ENCODE peak calls at places on chromosomes 4 and X, in five cellular contexts. K, I, T, F and W are unnamed samples.

GRCh38 chr4:96879527-96879926 is 1039.6 kb downstream of the PDHA2 start:
- DNase-seq in K (no peak), I (no peak), T (no peak), F (no peak), W (no peak)

GRCh38 chrX:131802836-131803626 is 220.1 kb upstream of the STK26 start:
- DNase-seq in K (peak; percentile 52), I (peak; percentile 71), T (peak; percentile 49), F (peak; percentile 38), W (peak; percentile 68)

GRCh38 chr4:125693233-125693632 is 378.5 kb downstream of the FAT4 start:
- DNase-seq in K (no peak), I (no peak), T (no peak), F (no peak), W (no peak)

GRCh38 chr4:155629183-155629825 is 37.3 kb upstream of the GUCY1A1 start:
- DNase-seq in K (peak; percentile 59), I (no peak), T (no peak), F (no peak), W (no peak)

GRCh38 chr4:183329954-183330742 is 7.9 kb upstream of the CLDN24 start:
- DNase-seq in K (no peak), I (no peak), T (no peak), F (no peak), W (no peak)

GRCh38 chr4:81207793-81208192 is 7.2 kb downstream of the PRKG2 start:
- DNase-seq in K (peak; percentile 89), I (no peak), T (no peak), F (no peak), W (no peak)

GRCh38 chr4:93764647-93765246 is 63.8 kb upstream of the ATOH1 start:
- DNase-seq in K (peak; percentile 44), I (peak; percentile 33), T (peak; percentile 15), F (peak; percentile 24), W (no peak)

GRCh38 chr4:166257276-166257675 is 384.2 kb downstream of the TLL1 start:
- DNase-seq in K (no peak), I (no peak), T (no peak), F (no peak), W (no peak)

GRCh38 chr4:99722006-99722405 is 64.4 kb upstream of the C4orf54 start:
- DNase-seq in K (no peak), I (no peak), T (no peak), F (no peak), W (no peak)

GRCh38 chr4:45131020-45131419 is 404.7 kb upstream of the GNPDA2 start:
- DNase-seq in K (no peak), I (no peak), T (no peak), F (no peak), W (no peak)

GRCh38 chr4:183556947-183557346 is 52.1 kb downstream of the ING2 start:
- DNase-seq in K (no peak), I (no peak), T (no peak), F (no peak), W (no peak)

GRCh38 chr4:79652232-79652631 is 244.2 kb upstream of the GK2 start:
- DNase-seq in K (peak; percentile 82), I (no peak), T (no peak), F (no peak), W (no peak)

GRCh38 chrX:48802089-48802812 is 384 bp downstream of the HDAC6 start:
- DNase-seq in K (peak; percentile 60), I (peak; percentile 72), T (peak; percentile 86), F (peak; percentile 74), W (peak; percentile 40)

GRCh38 chr4:25345880-25346279 is 31.2 kb upstream of the ANAPC4 start:
- DNase-seq in K (no peak), I (no peak), T (no peak), F (no peak), W (no peak)

GRCh38 chr4:53306729-53307128 is 59.1 kb downstream of the SCFD2 start:
- DNase-seq in K (peak; percentile 45), I (peak; percentile 33), T (no peak), F (no peak), W (no peak)

GRCh38 chr4:154781126-154781982 is at the start of gene RBM46:
- DNase-seq in K (no peak), I (peak; percentile 26), T (no peak), F (no peak), W (no peak)

GRCh38 chr4:57370691-57371090 is 260.5 kb upstream of the IGFBP7 start:
- DNase-seq in K (no peak), I (no peak), T (no peak), F (no peak), W (no peak)

GRCh38 chr4:182261651-182262223 is 18.5 kb downstream of the TENM3 start:
- DNase-seq in K (no peak), I (no peak), T (no peak), F (no peak), W (no peak)

GRCh38 chr4:142474398-142475087 is 371.6 kb downstream of the INPP4B start:
- DNase-seq in K (peak; percentile 9), I (no peak), T (peak; percentile 2), F (no peak), W (no peak)

GRCh38 chr4:15996773-15997172 is 33.8 kb upstream of the FGFBP2 start:
- DNase-seq in K (peak; percentile 13), I (no peak), T (no peak), F (no peak), W (no peak)

GRCh38 chr4:3779509-3779908 is 13.3 kb downstream of the ADRA2C start:
- DNase-seq in K (no peak), I (no peak), T (no peak), F (no peak), W (no peak)

GRCh38 chr4:617644-618330 is 7.6 kb upstream of the PDE6B start:
- DNase-seq in K (no peak), I (no peak), T (no peak), F (no peak), W (no peak)

GRCh38 chr4:17773125-17773698 is 8.2 kb downstream of the FAM184B start:
- DNase-seq in K (no peak), I (no peak), T (no peak), F (no peak), W (no peak)

GRCh38 chr4:119025916-119026661 is 109.5 kb upstream of the MYOZ2 start:
- DNase-seq in K (peak; percentile 93), I (no peak), T (peak; percentile 38), F (no peak), W (no peak)

GRCh38 chr4:6301732-6302442 is 32.2 kb downstream of the WFS1 start:
- DNase-seq in K (no peak), I (no peak), T (no peak), F (no peak), W (no peak)

GRCh38 chr4:24650849-24651248 is 66.5 kb upstream of the DHX15 start:
- DNase-seq in K (no peak), I (no peak), T (no peak), F (no peak), W (no peak)

GRCh38 chrX:40866878-40867277 is 131.5 kb upstream of the MED14 start:
- DNase-seq in K (no peak), I (no peak), T (no peak), F (no peak), W (no peak)
- TF ChIP-seq RCOR1 in K (no peak), I (no peak), T (no peak), F (no peak), W (no peak)

GRCh38 chrX:70498129-70498528 is 53.5 kb downstream of the DLG3 start:
- DNase-seq in K (no peak), I (no peak), T (no peak), F (no peak), W (no peak)
- TF ChIP-seq RCOR1 in K (no peak), I (no peak), T (no peak), F (no peak), W (no peak)

GRCh38 chr4:78379040-78379439 is 172.5 kb upstream of the ANXA3 start:
- DNase-seq in K (no peak), I (no peak), T (no peak), F (no peak), W (no peak)
- TF ChIP-seq RCOR1 in K (no peak), I (no peak), T (no peak), F (no peak), W (no peak)

GRCh38 chrX:3195845-3196244 is 150.6 kb downstream of the MXRA5 start:
- DNase-seq in K (no peak), I (no peak), T (no peak), F (no peak), W (no peak)
- TF ChIP-seq RCOR1 in K (no peak), I (no peak), T (no peak), F (no peak), W (no peak)

DNA sequence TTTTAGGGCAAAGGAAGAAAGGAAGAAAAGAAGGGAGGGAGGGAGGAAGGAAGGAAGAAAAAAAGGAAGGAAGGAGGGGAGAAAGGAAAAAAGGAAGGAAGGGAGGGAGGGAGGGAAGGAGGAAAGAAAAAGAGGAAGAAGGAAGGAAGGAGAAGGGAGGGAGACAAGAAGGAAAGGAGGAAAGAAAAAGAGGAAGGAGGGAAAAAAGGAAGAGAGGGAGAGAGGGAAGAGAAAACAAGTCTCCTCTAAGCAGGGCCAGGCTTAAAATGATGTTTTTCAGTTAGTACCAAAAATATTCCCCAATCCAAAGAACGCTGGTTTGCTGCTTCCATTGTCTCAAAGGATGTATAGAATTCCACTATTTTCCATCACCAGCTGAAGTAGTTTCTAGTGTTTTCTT is 2.0 kb downstream of the TIGD4 start:
- DNase-seq in K (no peak), I (no peak), T (no peak), F (no peak), W (no peak)
- TF ChIP-seq RCOR1 in K (no peak), I (no peak), T (no peak), F (no peak), W (no peak)

GRCh38 chr4:87465739-87466366 is 43.5 kb downstream of the NUDT9 start:
- DNase-seq in K (peak; percentile 69), I (peak; percentile 41), T (peak; percentile 6), F (peak; percentile 18), W (peak; percentile 9)
- TF ChIP-seq RCOR1 in K (no peak), I (no peak), T (no peak), F (no peak), W (no peak)

GRCh38 chr4:152281822-152282221 is 254.1 kb downstream of the FBXW7 start:
- DNase-seq in K (no peak), I (no peak), T (no peak), F (no peak), W (no peak)

GRCh38 chr4:152278172-152278504 is 257.8 kb downstream of the FBXW7 start:
- DNase-seq in K (no peak), I (no peak), T (no peak), F (no peak), W (peak; percentile 11)

GRCh38 chr4:152283806-152284470 is 252.0 kb downstream of the FBXW7 start:
- DNase-seq in K (no peak), I (no peak), T (no peak), F (no peak), W (no peak)

GRCh38 chr4:152278505-152279301 is 257.2 kb downstream of the FBXW7 start:
- DNase-seq in K (no peak), I (no peak), T (no peak), F (no peak), W (peak; percentile 71)

GRCh38 chr4:152281211-152281610 is 254.7 kb downstream of the FBXW7 start:
- DNase-seq in K (no peak), I (no peak), T (no peak), F (no peak), W (no peak)
- TF ChIP-seq RCOR1 in K (no peak), I (no peak), T (no peak), F (no peak), W (no peak)

DNA sequence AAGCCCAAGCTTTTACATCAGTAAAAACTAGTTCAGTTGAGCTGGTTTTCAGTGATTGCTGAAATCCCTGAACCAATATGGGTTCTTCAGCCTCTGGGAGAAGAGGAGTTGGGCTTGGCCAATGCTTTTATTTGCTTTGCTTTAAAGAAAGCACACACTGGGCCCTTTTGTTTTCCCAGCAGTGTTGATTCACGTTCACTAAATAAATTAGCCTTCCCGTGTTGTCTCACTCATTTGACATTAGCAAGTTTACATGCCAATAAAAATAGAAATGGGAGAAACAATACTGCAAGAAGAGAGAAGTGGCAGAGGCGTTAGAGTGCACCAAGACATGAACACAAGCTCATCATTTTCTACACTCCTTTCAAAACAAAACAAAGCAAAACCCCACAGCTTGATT is 136.2 kb downstream of the SHROOM3 start:
- DNase-seq in K (no peak), I (no peak), T (no peak), F (no peak), W (no peak)
- TF ChIP-seq RCOR1 in K (no peak), I (no peak), T (no peak), F (no peak), W (no peak)